ENCODE peak calls at places on chromosomes 7 and 10, in four cellular contexts. F is choroid plexus epithelial cell, W is nephron progenitor cell, E is LNCaP clone FGC. I is an unnamed sample.

GRCh38 chr10:14396441-14397048 is 65.8 kb upstream of the FRMD4A start:
- DNase-seq in E (no peak), F (peak), W (no peak), I (peak)

GRCh38 chr10:129322872-129323271 is 144.2 kb upstream of the MGMT start:
- DNase-seq in E (no peak), W (no peak), F (no peak), I (no peak)

GRCh38 chr7:129657363-129657762 is 45.8 kb downstream of the NRF1 start:
- DNase-seq in F (no peak), E (no peak), W (no peak), I (no peak)

GRCh38 chr7:51029586-51030230 is 247.0 kb upstream of the GRB10 start:
- DNase-seq in E (no peak), F (peak), W (no peak), I (peak)

GRCh38 chr7:155363146-155363539 is 65.5 kb downstream of the INSIG1 start:
- DNase-seq in E (no peak), W (no peak), F (no peak), I (no peak)

GRCh38 chr10:73439055-73439454 is 5.7 kb upstream of the MSS51 start:
- DNase-seq in W (no peak), F (peak), E (no peak), I (peak)

GRCh38 chr7:117119192-117119924 is 166.1 kb downstream of the ST7 start:
- DNase-seq in E (peak), W (peak), F (peak), I (peak)

GRCh38 chr7:130490287-130490686 is 1.6 kb upstream of the MEST start:
- DNase-seq in E (no peak), F (no peak), W (peak), I (no peak)

GRCh38 chr10:63711361-63711760 is 190.2 kb downstream of the REEP3 start:
- DNase-seq in E (peak), F (peak), W (no peak), I (peak)

GRCh38 chr7:69932034-69932628 is 333.9 kb downstream of the AUTS2 start:
- DNase-seq in E (no peak), W (peak), F (peak), I (peak)

GRCh38 chr10:97587183-97587582 is 2.3 kb upstream of the C10orf62 start:
- DNase-seq in W (no peak), F (no peak), E (no peak), I (no peak)

GRCh38 chr10:130775311-130775710 is 536.2 kb downstream of the TCERG1L start:
- DNase-seq in F (no peak), E (no peak), W (no peak), I (no peak)

GRCh38 chr10:120873741-120874140 is 22.6 kb downstream of the WDR11 start:
- DNase-seq in W (no peak), F (no peak), E (no peak), I (no peak)

GRCh38 chr7:123271231-123271630 is 71.5 kb upstream of the SLC13A1 start:
- DNase-seq in F (peak), E (no peak), W (no peak), I (peak)

GRCh38 chr10:79007843-79008319 is 60.9 kb upstream of the ZMIZ1 start:
- DNase-seq in W (no peak), F (peak), E (no peak), I (peak)

DNA sequence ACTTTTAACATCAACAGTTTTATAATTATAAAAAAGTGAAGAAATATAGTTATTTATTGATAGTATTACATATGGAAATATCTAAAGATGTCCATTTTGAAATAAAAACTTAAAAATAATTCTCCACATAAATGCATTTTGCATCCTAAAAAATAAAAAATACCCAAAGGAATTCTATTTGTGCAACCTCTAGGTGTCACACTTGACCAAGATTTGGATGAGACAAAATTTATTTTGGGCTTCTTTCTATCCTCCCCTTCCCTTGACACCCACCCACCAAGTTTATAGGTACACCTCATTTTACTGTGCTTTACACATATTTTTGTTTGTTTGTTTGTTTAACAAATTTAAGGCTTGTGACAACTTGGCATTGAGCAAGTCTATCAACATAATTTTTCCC is 3.3 kb upstream of the THSD7A start:
- DNase-seq in E (no peak), F (peak), W (no peak), I (peak)
- TF ChIP-seq CTCF in E (peak), F (peak), W (no peak), I (peak)

DNA sequence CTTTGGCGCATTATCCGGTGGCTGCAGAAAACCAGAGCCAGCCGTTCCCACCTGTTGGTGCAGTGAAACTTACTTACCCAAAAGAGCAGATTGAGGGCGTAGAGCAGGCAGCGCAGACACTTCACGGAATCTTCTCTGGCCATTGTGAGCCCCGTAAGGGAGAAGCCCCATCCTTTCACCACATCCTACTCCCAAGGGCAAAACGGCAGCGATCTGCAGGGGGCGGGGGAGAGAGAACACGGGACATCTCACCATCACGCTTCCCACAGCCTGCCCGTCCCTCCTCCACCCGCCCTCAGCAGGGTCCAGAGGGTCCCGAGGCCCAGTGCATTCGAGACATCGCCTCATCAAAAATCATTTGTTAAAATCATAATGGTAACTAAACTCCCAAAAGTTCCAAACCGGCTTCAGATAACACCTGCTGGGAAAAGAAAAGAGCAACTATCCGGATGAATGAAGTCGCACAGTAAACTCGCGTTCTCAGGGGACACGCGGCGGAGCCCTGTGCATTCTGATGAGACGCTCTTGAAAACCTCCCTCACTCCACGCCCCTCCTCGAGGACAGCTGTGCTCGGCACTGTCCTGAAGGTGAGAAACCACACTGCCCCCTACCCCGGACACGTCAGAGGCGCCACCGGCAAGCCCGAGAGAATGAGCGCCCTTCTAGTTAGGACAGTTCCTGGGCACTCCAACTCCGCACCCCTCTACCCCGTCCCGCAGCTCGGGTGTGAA is 1.2 kb downstream of the TSPAN12 start:
- DNase-seq in F (peak), W (peak), E (no peak), I (peak)
- TF ChIP-seq CTCF in F (peak), W (no peak), E (no peak), I (no peak)

DNA sequence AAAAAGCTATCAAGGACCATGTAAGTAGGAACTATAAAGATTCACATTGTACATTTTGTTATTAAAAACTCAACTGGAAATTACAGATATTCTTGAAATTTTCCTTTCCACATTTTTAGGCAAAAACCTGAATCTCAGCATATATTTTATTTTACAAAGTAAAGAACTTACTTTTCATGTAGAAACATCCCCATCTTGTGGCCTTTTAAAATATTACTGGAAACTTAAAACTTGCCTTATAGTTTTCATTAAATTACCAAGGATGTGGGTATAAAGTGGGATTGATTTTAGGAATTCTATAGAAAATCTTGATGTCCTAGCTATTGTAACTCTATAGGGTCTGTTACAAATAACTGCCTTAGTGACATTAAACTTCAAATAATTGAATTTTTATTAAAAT is 10.6 kb downstream of the DBF4 start:
- DNase-seq in E (no peak), F (peak), W (no peak), I (peak)
- TF ChIP-seq CTCF in E (peak), F (peak), W (peak), I (peak)

GRCh38 chr10:52740913-52741675 is 31.5 kb downstream of the MBL2 start:
- DNase-seq in E (no peak), W (peak), F (peak), I (peak)
- TF ChIP-seq CTCF in E (peak), W (peak), F (peak), I (peak)

GRCh38 chr10:111234234-111234633 is 157.4 kb downstream of the ADRA2A start:
- DNase-seq in W (no peak), F (no peak), E (no peak), I (no peak)
- TF ChIP-seq CTCF in W (no peak), F (no peak), E (no peak), I (no peak)

I was measured in fibroblast of pulmonary artery.